ENCODE peak calls at places on chromosomes 3 and 15, in six cellular contexts. Q is Ammon's horn, J is HL-60, E is GM23338, B is neural crest cell, V is A172. L is an unnamed sample.
A peak's percentile ranks its signal among the peaks of the same experiment; 100 is the strongest.

GRCh38 chr3:54891540-54891897 is 36.3 kb downstream of the LRTM1 start:
- DNase-seq in B (peak; percentile 14), E (no peak), J (no peak), Q (peak; percentile 79), V (peak; percentile 96), L (peak; percentile 58)

GRCh38 chr15:40445411-40446055 is 4.8 kb downstream of the BAHD1 start:
- DNase-seq in B (no peak), E (peak; percentile 42), J (no peak), V (peak; percentile 38), Q (no peak), L (no peak)

GRCh38 chr15:82168296-82168695 is 94.2 kb downstream of the EFL1 start:
- DNase-seq in J (no peak), E (no peak), V (no peak), Q (no peak), B (no peak), L (no peak)

GRCh38 chr3:191239439-191240035 is 40.5 kb downstream of the OSTN start:
- DNase-seq in V (no peak), Q (no peak), J (no peak), E (no peak), B (no peak), L (peak; percentile 38)

GRCh38 chr3:177529716-177530335 is 332.5 kb upstream of the TBL1XR1 start:
- DNase-seq in V (no peak), Q (no peak), J (no peak), E (no peak), B (no peak), L (no peak)

GRCh38 chr3:115217678-115218451 is 70.8 kb upstream of the ZBTB20 start:
- DNase-seq in Q (peak; percentile 58), B (peak; percentile 55), V (peak; percentile 87), J (no peak), E (peak; percentile 76), L (peak; percentile 46)

GRCh38 chr3:1262246-1262645 is 169.4 kb downstream of the CNTN6 start:
- DNase-seq in J (no peak), E (no peak), V (no peak), Q (no peak), B (no peak), L (no peak)

GRCh38 chr3:166123576-166123975 is 286.4 kb upstream of the BCHE start:
- DNase-seq in B (no peak), Q (no peak), J (no peak), V (peak; percentile 14), E (peak; percentile 11), L (peak; percentile 5)

GRCh38 chr15:44023176-44023575 is 171.9 kb downstream of the FRMD5 start:
- DNase-seq in B (no peak), E (peak; percentile 18), Q (no peak), J (no peak), V (no peak), L (no peak)